ENCODE peak calls at places on chromosomes 12 and 14, in four cellular contexts. A, H, N and I are unnamed samples.

GRCh38 chr14:75090353-75090752 is 20.9 kb downstream of the ZC2HC1C start:
- DNase-seq in A (no peak), H (no peak), N (no peak), I (no peak)

GRCh38 chr12:124518051-124518932 is 49.1 kb downstream of the NCOR2 start:
- DNase-seq in A (peak), H (peak), N (no peak), I (peak)

GRCh38 chr14:55911794-55912193 is 206.4 kb upstream of the PELI2 start:
- DNase-seq in A (no peak), H (peak), N (no peak), I (no peak)

GRCh38 chr14:51395361-51395849 is 155.4 kb downstream of the TMX1 start:
- DNase-seq in A (no peak), H (peak), N (no peak), I (peak)

GRCh38 chr14:90996967-90997366 is 63.5 kb downstream of the RPS6KA5 start:
- DNase-seq in A (no peak), H (no peak), N (no peak), I (no peak)

GRCh38 chr12:56266634-56267442 is at the start of gene COQ10A:
- DNase-seq in A (peak), H (peak), N (peak), I (peak)

GRCh38 chr12:630656-631632 is 32.3 kb downstream of the NINJ2 start:
- DNase-seq in A (peak), H (no peak), N (peak), I (no peak)

GRCh38 chr12:3165311-3165931 is 88.2 kb downstream of the TSPAN9 start:
- DNase-seq in A (no peak), H (no peak), N (no peak), I (no peak)

GRCh38 chr12:460301-461230 is 827 bp downstream of the B4GALNT3 start:
- DNase-seq in A (peak), H (no peak), N (no peak), I (no peak)

GRCh38 chr14:40252817-40253447 is 820.7 kb upstream of the FBXO33 start:
- DNase-seq in A (no peak), H (no peak), N (no peak), I (no peak)

GRCh38 chr12:109764123-109764522 is 50.5 kb downstream of the FAM222A start:
- DNase-seq in A (peak), H (no peak), N (no peak), I (no peak)
- TF ChIP-seq CTCF in A (no peak), H (no peak), N (peak), I (no peak)

GRCh38 chr14:88770736-88771135 is 22.0 kb downstream of the EML5 start:
- DNase-seq in A (no peak), H (no peak), N (no peak), I (no peak)

GRCh38 chr14:88765130-88765529 is 27.6 kb downstream of the EML5 start:
- DNase-seq in A (no peak), H (peak), N (no peak), I (peak)
- TF ChIP-seq CTCF in A (no peak), H (peak), N (no peak), I (no peak)

GRCh38 chr14:36254020-36254614 is 66.3 kb downstream of the MBIP start:
- DNase-seq in A (no peak), H (no peak), N (no peak), I (peak)
- TF ChIP-seq CTCF in A (no peak), H (peak), N (peak), I (peak)

DNA sequence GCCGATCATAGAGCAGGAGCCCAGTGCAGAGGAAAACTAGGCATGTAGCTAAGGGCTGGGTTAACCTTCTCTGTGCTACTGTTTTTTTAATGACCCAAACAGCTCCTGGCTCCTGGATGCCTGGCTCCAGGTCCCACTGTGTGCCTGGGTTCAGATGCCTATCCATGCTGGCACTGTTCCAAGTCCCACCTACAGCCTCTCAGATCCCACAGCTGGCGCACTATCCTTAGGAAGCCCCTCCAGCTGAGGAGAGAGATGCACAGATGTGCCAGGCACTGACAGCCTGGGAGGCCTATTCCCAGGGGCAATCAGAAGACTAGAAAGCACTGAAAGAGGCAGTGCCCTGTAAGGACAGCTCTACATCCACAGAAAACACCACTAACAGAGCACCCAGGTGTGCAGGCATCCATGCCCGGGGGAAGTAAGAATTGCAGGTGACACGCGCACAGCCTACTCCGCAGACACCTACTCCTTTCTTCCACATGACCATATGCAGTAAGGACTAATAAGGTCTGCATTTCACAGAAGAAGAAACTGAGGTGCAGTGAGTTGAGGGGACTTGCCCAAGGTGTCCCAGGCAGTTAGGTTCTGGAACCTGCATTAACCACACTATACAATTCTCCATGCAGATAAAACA is 51.2 kb downstream of the PITPNM2 start:
- DNase-seq in A (no peak), H (no peak), N (no peak), I (no peak)
- TF ChIP-seq CTCF in A (no peak), H (no peak), N (no peak), I (no peak)

GRCh38 chr12:121798807-121799174 is 5.0 kb upstream of the SETD1B start:
- DNase-seq in A (no peak), H (no peak), N (no peak), I (no peak)

GRCh38 chr12:121799175-121799841 is 4.5 kb upstream of the SETD1B start:
- DNase-seq in A (peak), H (peak), N (no peak), I (peak)

GRCh38 chr12:121795029-121795977 is 1.8 kb upstream of the RHOF start:
- DNase-seq in A (peak), H (no peak), N (no peak), I (peak)

GRCh38 chr12:121797937-121798801 is 4.7 kb upstream of the RHOF start:
- DNase-seq in A (no peak), H (no peak), N (no peak), I (peak)

DNA sequence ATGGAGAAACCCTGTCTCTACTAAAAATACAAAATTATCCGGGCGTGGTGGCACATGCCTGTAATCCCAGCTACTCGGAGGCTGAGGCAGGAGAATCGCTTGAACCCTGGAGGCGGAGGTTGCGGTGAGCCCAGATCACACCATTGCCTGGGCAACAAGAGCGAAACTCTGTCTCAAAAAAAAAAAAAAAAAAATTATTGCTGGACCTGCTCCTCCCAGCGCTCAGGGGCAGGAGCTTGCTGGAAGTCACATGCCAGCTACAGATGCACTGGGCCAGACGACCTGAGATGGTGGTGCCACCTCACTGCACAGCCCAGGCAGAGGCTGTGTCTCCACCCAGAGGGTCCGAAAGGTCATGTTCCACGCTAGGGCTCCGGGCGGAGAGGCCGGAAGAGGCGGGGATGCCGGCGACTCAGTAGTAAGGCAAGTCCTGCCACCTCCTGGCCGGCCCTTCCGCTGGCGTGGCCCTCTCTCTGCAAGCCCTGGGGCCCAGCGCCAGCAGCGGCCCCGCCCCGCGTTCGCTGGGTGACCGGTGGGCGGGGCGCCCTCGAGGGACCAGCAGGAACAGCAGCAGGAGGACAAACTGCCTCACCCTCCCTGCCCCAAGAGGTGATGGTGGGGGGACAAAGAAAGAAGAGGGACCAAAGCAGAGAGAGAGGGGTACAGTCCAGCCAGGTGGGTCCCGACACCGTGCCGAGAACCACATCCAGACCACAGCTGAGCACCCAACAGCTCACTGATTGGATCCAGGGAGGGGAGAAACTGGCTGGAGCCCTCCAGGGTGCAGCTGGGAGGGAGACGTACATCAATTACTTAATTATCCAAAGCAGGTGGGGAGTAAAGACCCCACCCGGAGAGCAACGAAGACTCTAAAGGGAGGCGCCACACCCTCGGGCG is 3.6 kb upstream of the RHOF start:
- DNase-seq in A (peak), H (peak), N (no peak), I (peak)
- TF ChIP-seq CTCF in A (no peak), H (no peak), N (peak), I (peak)

GRCh38 chr12:15629108-15629507 is 160.1 kb downstream of the EPS8 start:
- DNase-seq in A (peak), H (peak), N (no peak), I (peak)
- TF ChIP-seq CTCF in A (no peak), H (no peak), N (no peak), I (no peak)

DNA sequence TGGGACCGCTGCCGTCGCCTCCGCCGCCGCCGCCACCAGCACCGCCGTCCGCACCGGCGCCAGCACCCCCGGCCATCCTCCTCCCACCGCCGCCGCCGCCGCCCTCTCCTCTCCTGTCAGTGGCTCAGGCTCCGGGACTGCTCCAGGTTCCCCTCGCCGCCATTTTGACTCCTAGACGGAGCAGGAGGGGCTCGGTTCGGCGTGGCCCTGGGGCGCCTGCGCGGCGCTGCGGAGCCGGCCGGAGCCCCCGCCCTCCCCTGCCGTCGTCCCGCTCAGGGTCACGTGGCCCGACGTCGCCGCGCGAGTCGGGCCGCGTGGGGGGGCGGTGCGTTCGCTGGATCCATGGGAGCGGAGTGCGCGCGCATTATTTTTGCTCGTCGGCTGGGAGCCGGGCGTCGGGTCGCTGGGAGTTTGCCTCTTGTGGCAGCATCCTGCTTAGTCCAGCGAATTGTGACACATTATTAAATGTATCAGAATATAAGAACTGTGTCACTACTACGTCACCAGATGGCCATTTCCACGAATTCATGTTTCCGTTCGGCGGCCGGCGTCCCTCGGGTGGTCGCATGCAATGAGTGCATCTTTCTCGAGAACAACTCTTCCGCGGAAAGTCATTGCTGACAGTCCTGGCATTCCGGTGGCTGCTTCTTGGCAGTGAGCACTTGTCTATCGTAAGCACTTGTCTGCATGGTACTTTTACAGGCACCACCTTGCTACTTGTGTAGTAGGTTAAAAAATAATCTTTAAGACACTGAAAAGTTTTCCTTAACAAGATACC is at the start of gene BTBD7:
- DNase-seq in A (peak), H (peak), N (peak), I (peak)
- TF ChIP-seq CTCF in A (no peak), H (peak), N (peak), I (no peak)

DNA sequence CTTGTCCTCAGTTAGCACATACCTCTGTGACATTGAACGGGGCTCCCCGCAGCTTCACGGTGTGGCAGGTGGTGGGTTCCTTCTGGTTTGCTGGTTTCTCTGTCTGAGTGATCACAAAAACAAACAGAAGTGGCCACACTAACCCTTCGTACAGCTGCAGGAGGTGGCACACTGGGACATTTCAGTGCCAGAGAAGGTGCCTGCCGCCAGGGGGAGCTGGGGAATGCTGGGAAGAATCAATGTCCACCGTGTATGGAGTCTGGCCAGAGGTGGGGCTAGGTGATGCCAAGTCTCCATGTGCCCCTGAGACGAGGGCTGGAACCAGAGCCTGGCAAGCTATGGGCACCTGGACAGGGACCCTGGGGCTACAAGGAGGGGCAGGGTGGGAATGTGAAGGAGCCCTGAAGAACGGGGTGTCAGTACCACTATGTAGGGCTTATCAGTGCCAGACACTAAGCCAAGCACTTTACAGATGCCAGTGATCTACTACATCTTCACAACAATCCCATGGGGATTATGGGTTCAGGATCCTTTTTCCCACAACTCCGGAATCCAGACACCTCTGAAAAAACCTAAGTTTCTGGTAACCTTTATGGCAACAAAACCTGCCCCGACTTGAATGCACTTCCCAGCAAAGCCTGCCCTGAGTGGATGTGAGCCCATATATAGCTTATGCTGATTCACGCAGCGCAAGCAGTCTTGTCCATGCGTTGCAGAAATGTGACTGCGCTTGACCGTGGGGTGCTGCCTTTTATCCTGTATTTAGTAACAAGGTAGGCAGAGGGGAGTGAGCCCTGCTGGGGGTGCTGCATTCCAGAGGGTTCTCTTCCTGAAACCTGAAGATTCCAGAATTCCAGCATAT is 10.8 kb downstream of the RBM19 start:
- DNase-seq in A (no peak), H (no peak), N (no peak), I (peak)
- TF ChIP-seq CTCF in A (no peak), H (peak), N (peak), I (peak)

DNA sequence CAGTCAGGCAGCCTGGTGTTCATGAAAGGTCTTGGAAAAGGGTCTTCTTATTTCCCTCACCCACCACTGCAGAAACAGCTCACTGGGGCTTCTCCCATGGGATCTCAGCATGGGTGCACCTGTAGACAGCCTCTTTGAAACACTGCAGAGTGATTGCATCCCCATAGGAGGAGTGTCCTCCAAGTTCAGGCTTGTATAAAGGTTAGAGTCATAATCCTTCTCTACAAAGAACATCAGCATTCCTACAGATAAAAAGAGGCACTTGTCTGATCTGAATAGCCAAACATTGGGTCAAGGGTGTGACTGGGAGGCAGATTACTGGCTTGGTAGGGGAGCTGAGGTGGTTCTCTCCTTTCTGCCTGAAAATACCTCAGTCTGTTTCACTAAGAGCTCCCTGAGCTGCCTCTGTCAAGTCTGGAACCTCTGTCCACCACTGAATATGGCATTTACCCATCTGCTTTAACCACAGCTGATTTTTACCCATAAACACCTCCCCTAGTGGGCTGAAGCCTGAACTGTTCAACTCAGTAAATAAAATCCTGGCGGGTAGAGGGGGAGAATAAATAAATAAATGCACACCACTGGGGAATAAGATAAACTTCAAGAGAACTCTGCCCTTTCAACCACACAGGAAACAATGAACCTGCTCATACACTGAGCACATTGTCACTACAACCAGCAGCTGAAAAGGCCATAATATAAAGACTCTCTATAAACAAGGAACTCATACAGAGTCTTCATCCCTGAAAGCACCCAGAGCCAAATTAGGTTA is 120.7 kb upstream of the SCAF11 start:
- DNase-seq in A (no peak), H (no peak), N (no peak), I (no peak)
- TF ChIP-seq CTCF in A (no peak), H (no peak), N (peak), I (peak)